ENCODE peak calls at places on chromosomes 4 and X, in seven cellular contexts. One of them, this sample, is unnamed.

GRCh38 chr4:148092316-148093014 is 349.7 kb downstream of the NR3C2 start:
- DNase-seq in pancreas: no peak
- DNase-seq in left colon: no peak
- DNase-seq in cortex of kidney: no peak
- DNase-seq in cardiac fibroblast: no peak
- DNase-seq in activated effector memory CD4-positive, alpha-beta T cell treated with anti-CD3 and anti-CD28 coated beads, Interleukin-2, amount 50 U/mL, for 16 hours: no peak
- DNase-seq in fibroblast of lung: no peak
- DNase-seq in this sample: no peak

GRCh38 chrX:66164470-66164869 is 423 bp downstream of the HEPH start:
- DNase-seq in activated effector memory CD4-positive, alpha-beta T cell treated with anti-CD3 and anti-CD28 coated beads, Interleukin-2, amount 50 U/mL, for 16 hours: no peak
- DNase-seq in fibroblast of lung: no peak
- DNase-seq in cortex of kidney: no peak
- DNase-seq in cardiac fibroblast: no peak
- DNase-seq in left colon: no peak
- DNase-seq in pancreas: no peak
- DNase-seq in this sample: no peak

GRCh38 chr4:159484049-159484448 is 381.2 kb downstream of the RAPGEF2 start:
- DNase-seq in cortex of kidney: no peak
- DNase-seq in activated effector memory CD4-positive, alpha-beta T cell treated with anti-CD3 and anti-CD28 coated beads, Interleukin-2, amount 50 U/mL, for 16 hours: no peak
- DNase-seq in cardiac fibroblast: peak
- DNase-seq in fibroblast of lung: no peak
- DNase-seq in left colon: no peak
- DNase-seq in pancreas: no peak
- DNase-seq in this sample: no peak

GRCh38 chr4:15336410-15337184 is 91.2 kb upstream of the C1QTNF7 start:
- DNase-seq in fibroblast of lung: peak
- DNase-seq in cortex of kidney: no peak
- DNase-seq in cardiac fibroblast: peak
- DNase-seq in pancreas: no peak
- DNase-seq in activated effector memory CD4-positive, alpha-beta T cell treated with anti-CD3 and anti-CD28 coated beads, Interleukin-2, amount 50 U/mL, for 16 hours: no peak
- DNase-seq in left colon: no peak
- DNase-seq in this sample: peak

GRCh38 chr4:96205143-96205542 is 365.2 kb downstream of the PDHA2 start:
- DNase-seq in left colon: no peak
- DNase-seq in cardiac fibroblast: no peak
- DNase-seq in pancreas: no peak
- DNase-seq in activated effector memory CD4-positive, alpha-beta T cell treated with anti-CD3 and anti-CD28 coated beads, Interleukin-2, amount 50 U/mL, for 16 hours: no peak
- DNase-seq in cortex of kidney: no peak
- DNase-seq in fibroblast of lung: no peak
- DNase-seq in this sample: no peak

GRCh38 chr4:123587983-123588494 is 191.4 kb downstream of the SPRY1 start:
- DNase-seq in activated effector memory CD4-positive, alpha-beta T cell treated with anti-CD3 and anti-CD28 coated beads, Interleukin-2, amount 50 U/mL, for 16 hours: no peak
- DNase-seq in cortex of kidney: no peak
- DNase-seq in cardiac fibroblast: peak
- DNase-seq in pancreas: peak
- DNase-seq in left colon: peak
- DNase-seq in fibroblast of lung: peak
- DNase-seq in this sample: peak

GRCh38 chrX:66751136-66751782 is 112.4 kb upstream of the EDA2R start:
- DNase-seq in cardiac fibroblast: peak
- DNase-seq in pancreas: no peak
- DNase-seq in fibroblast of lung: no peak
- DNase-seq in left colon: no peak
- DNase-seq in activated effector memory CD4-positive, alpha-beta T cell treated with anti-CD3 and anti-CD28 coated beads, Interleukin-2, amount 50 U/mL, for 16 hours: no peak
- DNase-seq in cortex of kidney: no peak
- DNase-seq in this sample: no peak

GRCh38 chr4:1047106-1047975 is 35.9 kb downstream of the FGFRL1 start:
- DNase-seq in pancreas: peak
- DNase-seq in cortex of kidney: no peak
- DNase-seq in fibroblast of lung: peak
- DNase-seq in left colon: peak
- DNase-seq in activated effector memory CD4-positive, alpha-beta T cell treated with anti-CD3 and anti-CD28 coated beads, Interleukin-2, amount 50 U/mL, for 16 hours: peak
- DNase-seq in cardiac fibroblast: no peak
- DNase-seq in this sample: no peak

GRCh38 chr4:24094726-24095125 is 204.9 kb upstream of the PPARGC1A start:
- DNase-seq in cortex of kidney: no peak
- DNase-seq in activated effector memory CD4-positive, alpha-beta T cell treated with anti-CD3 and anti-CD28 coated beads, Interleukin-2, amount 50 U/mL, for 16 hours: no peak
- DNase-seq in left colon: no peak
- DNase-seq in fibroblast of lung: peak
- DNase-seq in cardiac fibroblast: no peak
- DNase-seq in pancreas: no peak
- DNase-seq in this sample: no peak

GRCh38 chr4:25505637-25505991 is 128.6 kb downstream of the ANAPC4 start:
- DNase-seq in cardiac fibroblast: no peak
- DNase-seq in left colon: no peak
- DNase-seq in fibroblast of lung: no peak
- DNase-seq in cortex of kidney: no peak
- DNase-seq in activated effector memory CD4-positive, alpha-beta T cell treated with anti-CD3 and anti-CD28 coated beads, Interleukin-2, amount 50 U/mL, for 16 hours: no peak
- DNase-seq in pancreas: no peak
- DNase-seq in this sample: no peak

GRCh38 chr4:35189988-35190613 is 1054.2 kb downstream of the ARAP2 start:
- DNase-seq in fibroblast of lung: no peak
- DNase-seq in pancreas: no peak
- DNase-seq in activated effector memory CD4-positive, alpha-beta T cell treated with anti-CD3 and anti-CD28 coated beads, Interleukin-2, amount 50 U/mL, for 16 hours: no peak
- DNase-seq in cardiac fibroblast: no peak
- DNase-seq in cortex of kidney: no peak
- DNase-seq in left colon: no peak
- DNase-seq in this sample: no peak

GRCh38 chr4:148376151-148376550 is 66.1 kb downstream of the NR3C2 start:
- DNase-seq in cardiac fibroblast: peak
- DNase-seq in activated effector memory CD4-positive, alpha-beta T cell treated with anti-CD3 and anti-CD28 coated beads, Interleukin-2, amount 50 U/mL, for 16 hours: no peak
- DNase-seq in fibroblast of lung: peak
- DNase-seq in left colon: peak
- DNase-seq in cortex of kidney: no peak
- DNase-seq in pancreas: peak
- DNase-seq in this sample: no peak

GRCh38 chrX:3697701-3698279 is 15.7 kb downstream of the PRKX start:
- DNase-seq in pancreas: peak
- DNase-seq in cardiac fibroblast: peak
- DNase-seq in cortex of kidney: no peak
- DNase-seq in left colon: no peak
- DNase-seq in activated effector memory CD4-positive, alpha-beta T cell treated with anti-CD3 and anti-CD28 coated beads, Interleukin-2, amount 50 U/mL, for 16 hours: no peak
- DNase-seq in fibroblast of lung: peak
- DNase-seq in this sample: no peak

GRCh38 chr4:89242864-89243740 is 64.5 kb downstream of the GPRIN3 start:
- DNase-seq in cortex of kidney: no peak
- DNase-seq in pancreas: no peak
- DNase-seq in cardiac fibroblast: peak
- DNase-seq in left colon: no peak
- DNase-seq in activated effector memory CD4-positive, alpha-beta T cell treated with anti-CD3 and anti-CD28 coated beads, Interleukin-2, amount 50 U/mL, for 16 hours: no peak
- DNase-seq in fibroblast of lung: no peak
- DNase-seq in this sample: no peak

GRCh38 chr4:55002431-55002830 is 123.0 kb downstream of the KDR start:
- DNase-seq in cardiac fibroblast: no peak
- DNase-seq in cortex of kidney: no peak
- DNase-seq in fibroblast of lung: no peak
- DNase-seq in pancreas: no peak
- DNase-seq in activated effector memory CD4-positive, alpha-beta T cell treated with anti-CD3 and anti-CD28 coated beads, Interleukin-2, amount 50 U/mL, for 16 hours: no peak
- DNase-seq in left colon: no peak
- DNase-seq in this sample: no peak

GRCh38 chr4:55255171-55255570 is 90.9 kb upstream of the SRD5A3 start:
- DNase-seq in left colon: no peak
- DNase-seq in pancreas: no peak
- DNase-seq in cortex of kidney: no peak
- DNase-seq in activated effector memory CD4-positive, alpha-beta T cell treated with anti-CD3 and anti-CD28 coated beads, Interleukin-2, amount 50 U/mL, for 16 hours: no peak
- DNase-seq in cardiac fibroblast: peak
- DNase-seq in fibroblast of lung: no peak
- DNase-seq in this sample: peak

GRCh38 chrX:14529288-14529989 is at the start of gene GLRA2:
- DNase-seq in activated effector memory CD4-positive, alpha-beta T cell treated with anti-CD3 and anti-CD28 coated beads, Interleukin-2, amount 50 U/mL, for 16 hours: no peak
- DNase-seq in pancreas: no peak
- DNase-seq in left colon: peak
- DNase-seq in cortex of kidney: no peak
- DNase-seq in cardiac fibroblast: peak
- DNase-seq in fibroblast of lung: peak
- DNase-seq in this sample: no peak

GRCh38 chr4:10521386-10521785 is 64.2 kb upstream of the ZNF518B start:
- DNase-seq in pancreas: no peak
- DNase-seq in fibroblast of lung: no peak
- DNase-seq in cortex of kidney: no peak
- DNase-seq in activated effector memory CD4-positive, alpha-beta T cell treated with anti-CD3 and anti-CD28 coated beads, Interleukin-2, amount 50 U/mL, for 16 hours: no peak
- DNase-seq in left colon: no peak
- DNase-seq in cardiac fibroblast: no peak
- DNase-seq in this sample: no peak

GRCh38 chr4:38078590-38079381 is 118.6 kb downstream of the PTTG2 start:
- DNase-seq in activated effector memory CD4-positive, alpha-beta T cell treated with anti-CD3 and anti-CD28 coated beads, Interleukin-2, amount 50 U/mL, for 16 hours: no peak
- DNase-seq in left colon: no peak
- DNase-seq in pancreas: no peak
- DNase-seq in cardiac fibroblast: peak
- DNase-seq in fibroblast of lung: peak
- DNase-seq in cortex of kidney: no peak
- DNase-seq in this sample: peak

GRCh38 chr4:151361126-151361525 is 35.7 kb upstream of the SH3D19 start:
- DNase-seq in left colon: no peak
- DNase-seq in pancreas: no peak
- DNase-seq in activated effector memory CD4-positive, alpha-beta T cell treated with anti-CD3 and anti-CD28 coated beads, Interleukin-2, amount 50 U/mL, for 16 hours: no peak
- DNase-seq in cardiac fibroblast: no peak
- DNase-seq in fibroblast of lung: no peak
- DNase-seq in cortex of kidney: no peak
- DNase-seq in this sample: no peak

GRCh38 chr4:184259866-184260265 is 42.2 kb upstream of the ENPP6 start:
- DNase-seq in pancreas: no peak
- DNase-seq in fibroblast of lung: no peak
- DNase-seq in left colon: no peak
- DNase-seq in activated effector memory CD4-positive, alpha-beta T cell treated with anti-CD3 and anti-CD28 coated beads, Interleukin-2, amount 50 U/mL, for 16 hours: no peak
- DNase-seq in cortex of kidney: no peak
- DNase-seq in cardiac fibroblast: no peak
- DNase-seq in this sample: no peak

GRCh38 chr4:102334624-102335023 is 10.7 kb downstream of the SLC39A8 start:
- DNase-seq in cortex of kidney: no peak
- DNase-seq in left colon: no peak
- DNase-seq in activated effector memory CD4-positive, alpha-beta T cell treated with anti-CD3 and anti-CD28 coated beads, Interleukin-2, amount 50 U/mL, for 16 hours: no peak
- DNase-seq in fibroblast of lung: no peak
- DNase-seq in cardiac fibroblast: peak
- DNase-seq in pancreas: no peak
- DNase-seq in this sample: no peak

GRCh38 chrX:150012647-150013046 is 74.4 kb upstream of the EOLA2 start:
- DNase-seq in left colon: no peak
- DNase-seq in cardiac fibroblast: peak
- DNase-seq in fibroblast of lung: no peak
- DNase-seq in activated effector memory CD4-positive, alpha-beta T cell treated with anti-CD3 and anti-CD28 coated beads, Interleukin-2, amount 50 U/mL, for 16 hours: no peak
- DNase-seq in pancreas: no peak
- DNase-seq in cortex of kidney: no peak
- DNase-seq in this sample: no peak

GRCh38 chrX:21412029-21412428 is 37.8 kb downstream of the CNKSR2 start:
- DNase-seq in cardiac fibroblast: peak
- DNase-seq in left colon: no peak
- DNase-seq in pancreas: no peak
- DNase-seq in fibroblast of lung: no peak
- DNase-seq in activated effector memory CD4-positive, alpha-beta T cell treated with anti-CD3 and anti-CD28 coated beads, Interleukin-2, amount 50 U/mL, for 16 hours: no peak
- DNase-seq in cortex of kidney: no peak
- DNase-seq in this sample: no peak

GRCh38 chrX:119753639-119754257 is 4.6 kb upstream of the SOWAHD start:
- DNase-seq in pancreas: no peak
- DNase-seq in cardiac fibroblast: peak
- DNase-seq in left colon: no peak
- DNase-seq in fibroblast of lung: peak
- DNase-seq in activated effector memory CD4-positive, alpha-beta T cell treated with anti-CD3 and anti-CD28 coated beads, Interleukin-2, amount 50 U/mL, for 16 hours: peak
- DNase-seq in cortex of kidney: no peak
- DNase-seq in this sample: peak

GRCh38 chr4:11428161-11428700 is 463 bp downstream of the HS3ST1 start:
- DNase-seq in cardiac fibroblast: no peak
- DNase-seq in fibroblast of lung: peak
- DNase-seq in left colon: no peak
- DNase-seq in cortex of kidney: no peak
- DNase-seq in pancreas: no peak
- DNase-seq in activated effector memory CD4-positive, alpha-beta T cell treated with anti-CD3 and anti-CD28 coated beads, Interleukin-2, amount 50 U/mL, for 16 hours: no peak
- DNase-seq in this sample: no peak

GRCh38 chrX:131262738-131263679 is 26.1 kb downstream of the IGSF1 start:
- DNase-seq in cardiac fibroblast: no peak
- DNase-seq in pancreas: peak
- DNase-seq in activated effector memory CD4-positive, alpha-beta T cell treated with anti-CD3 and anti-CD28 coated beads, Interleukin-2, amount 50 U/mL, for 16 hours: no peak
- DNase-seq in left colon: peak
- DNase-seq in fibroblast of lung: peak
- DNase-seq in cortex of kidney: no peak
- DNase-seq in this sample: no peak

GRCh38 chr4:134089885-134090284 is 111.7 kb downstream of the PABPC4L start:
- DNase-seq in fibroblast of lung: no peak
- DNase-seq in activated effector memory CD4-positive, alpha-beta T cell treated with anti-CD3 and anti-CD28 coated beads, Interleukin-2, amount 50 U/mL, for 16 hours: no peak
- DNase-seq in left colon: no peak
- DNase-seq in pancreas: no peak
- DNase-seq in cardiac fibroblast: no peak
- DNase-seq in cortex of kidney: no peak
- DNase-seq in this sample: no peak

GRCh38 chr4:81747242-81747930 is 275.7 kb upstream of the RASGEF1B start:
- DNase-seq in activated effector memory CD4-positive, alpha-beta T cell treated with anti-CD3 and anti-CD28 coated beads, Interleukin-2, amount 50 U/mL, for 16 hours: no peak
- DNase-seq in cardiac fibroblast: no peak
- DNase-seq in cortex of kidney: no peak
- DNase-seq in pancreas: no peak
- DNase-seq in left colon: no peak
- DNase-seq in fibroblast of lung: no peak
- DNase-seq in this sample: no peak

GRCh38 chrX:66022742-66023725 is 16.8 kb downstream of the VSIG4 start:
- DNase-seq in activated effector memory CD4-positive, alpha-beta T cell treated with anti-CD3 and anti-CD28 coated beads, Interleukin-2, amount 50 U/mL, for 16 hours: no peak
- DNase-seq in fibroblast of lung: no peak
- DNase-seq in cortex of kidney: no peak
- DNase-seq in cardiac fibroblast: peak
- DNase-seq in pancreas: no peak
- DNase-seq in left colon: no peak
- DNase-seq in this sample: no peak

This sample was measured in HCEC 1CT.